ENCODE peak calls at places on chromosomes 7 and 10, in five cellular contexts. K is sigmoid colon, Z is HCT116, B is testis, L is transverse colon. Y is an unnamed sample.

GRCh38 chr10:97517778-97518561 is 19.2 kb downstream of the UBTD1 start:
- DNase-seq in L (no peak), Z (peak; percentile 27), K (no peak), B (no peak), Y (peak; percentile 61)

GRCh38 chr10:124491105-124491504 is 29.5 kb downstream of the LHPP start:
- DNase-seq in B (no peak), K (no peak), Z (no peak), L (no peak), Y (peak; percentile 36)

GRCh38 chr7:157428554-157428945 is 91.7 kb downstream of the DNAJB6 start:
- DNase-seq in Z (no peak), K (peak; percentile 40), B (no peak), L (no peak), Y (peak; percentile 71)

GRCh38 chr7:44971991-44972441 is 6.8 kb downstream of the MYO1G start:
- DNase-seq in K (peak; percentile 20), Z (no peak), B (no peak), L (no peak), Y (no peak)

GRCh38 chr10:486668-487067 is 202.8 kb downstream of the DIP2C start:
- DNase-seq in L (no peak), B (no peak), Z (no peak), K (no peak), Y (peak; percentile 76)

GRCh38 chr7:101838837-101839483 is 21.5 kb downstream of the CUX1 start:
- DNase-seq in L (no peak), K (peak; percentile 20), B (no peak), Z (no peak), Y (no peak)

GRCh38 chr7:27777662-27778061 is 37.7 kb downstream of the TAX1BP1 start:
- DNase-seq in B (no peak), Z (no peak), L (no peak), K (no peak), Y (no peak)

GRCh38 chr10:24375510-24375909 is 166.6 kb downstream of the KIAA1217 start:
- DNase-seq in L (no peak), B (no peak), K (no peak), Z (no peak), Y (no peak)

GRCh38 chr7:99794585-99795502 is 10.9 kb upstream of the CYP3A4 start:
- DNase-seq in Z (no peak), L (no peak), B (peak; percentile 55), K (no peak), Y (no peak)

GRCh38 chr10:29710128-29710527 is 75.4 kb upstream of the SVIL start:
- DNase-seq in B (no peak), Z (no peak), L (no peak), K (no peak), Y (no peak)

GRCh38 chr10:104268691-104269645 is at the start of gene GSTO2:
- DNase-seq in K (peak; percentile 100), Z (peak; percentile 99), B (peak; percentile 100), L (peak; percentile 99), Y (peak; percentile 100)
- TF ChIP-seq POLR2A in K (peak; percentile 71), Z (peak; percentile 94), B (peak; percentile 67), L (peak; percentile 86), Y (peak; percentile 75)

GRCh38 chr7:103343332-103343731 is 1.2 kb downstream of the DNAJC2 start:
- DNase-seq in K (no peak), L (no peak), B (no peak), Z (no peak), Y (no peak)

GRCh38 chr7:103341466-103341865 is 3.1 kb downstream of the DNAJC2 start:
- DNase-seq in B (no peak), L (no peak), Z (no peak), K (no peak), Y (no peak)

GRCh38 chr7:103347507-103348267 is at the start of gene PSMC2:
- DNase-seq in L (peak; percentile 82), B (peak; percentile 92), Z (peak; percentile 94), K (peak; percentile 86), Y (peak; percentile 86)

GRCh38 chr7:103343758-103344452 is 662 bp downstream of the DNAJC2 start:
- DNase-seq in B (peak; percentile 34), Z (no peak), L (peak; percentile 36), K (peak; percentile 67), Y (peak; percentile 79)

GRCh38 chr7:103344453-103345149 is at the start of gene DNAJC2:
- DNase-seq in Z (peak; percentile 90), K (peak; percentile 94), L (peak; percentile 90), B (peak; percentile 95), Y (peak; percentile 94)
- TF ChIP-seq POLR2A in Z (peak; percentile 59), K (no peak), L (peak; percentile 75), B (no peak), Y (no peak)

GRCh38 chr7:141549582-141549981 is 1.6 kb upstream of the AGK start:
- DNase-seq in K (no peak), B (no peak), L (no peak), Z (no peak), Y (no peak)

GRCh38 chr7:141551773-141552162 is 558 bp downstream of the AGK start:
- DNase-seq in L (no peak), Z (no peak), K (no peak), B (no peak), Y (no peak)

GRCh38 chr7:141550694-141551079 is 523 bp upstream of the AGK start:
- DNase-seq in K (no peak), Z (no peak), B (peak; percentile 27), L (no peak), Y (no peak)

GRCh38 chr7:141551080-141551772 is at the start of gene AGK:
- DNase-seq in B (peak; percentile 76), Z (peak; percentile 52), L (peak; percentile 69), K (peak; percentile 81), Y (peak; percentile 93)
- TF ChIP-seq POLR2A in B (no peak), Z (peak; percentile 86), L (peak; percentile 14), K (no peak), Y (no peak)

GRCh38 chr7:29190349-29191045 is 4.1 kb upstream of the CHN2 start:
- DNase-seq in K (no peak), Z (no peak), B (no peak), L (no peak), Y (no peak)
- TF ChIP-seq POLR2A in K (no peak), Z (no peak), B (no peak), L (no peak), Y (no peak)

DNA sequence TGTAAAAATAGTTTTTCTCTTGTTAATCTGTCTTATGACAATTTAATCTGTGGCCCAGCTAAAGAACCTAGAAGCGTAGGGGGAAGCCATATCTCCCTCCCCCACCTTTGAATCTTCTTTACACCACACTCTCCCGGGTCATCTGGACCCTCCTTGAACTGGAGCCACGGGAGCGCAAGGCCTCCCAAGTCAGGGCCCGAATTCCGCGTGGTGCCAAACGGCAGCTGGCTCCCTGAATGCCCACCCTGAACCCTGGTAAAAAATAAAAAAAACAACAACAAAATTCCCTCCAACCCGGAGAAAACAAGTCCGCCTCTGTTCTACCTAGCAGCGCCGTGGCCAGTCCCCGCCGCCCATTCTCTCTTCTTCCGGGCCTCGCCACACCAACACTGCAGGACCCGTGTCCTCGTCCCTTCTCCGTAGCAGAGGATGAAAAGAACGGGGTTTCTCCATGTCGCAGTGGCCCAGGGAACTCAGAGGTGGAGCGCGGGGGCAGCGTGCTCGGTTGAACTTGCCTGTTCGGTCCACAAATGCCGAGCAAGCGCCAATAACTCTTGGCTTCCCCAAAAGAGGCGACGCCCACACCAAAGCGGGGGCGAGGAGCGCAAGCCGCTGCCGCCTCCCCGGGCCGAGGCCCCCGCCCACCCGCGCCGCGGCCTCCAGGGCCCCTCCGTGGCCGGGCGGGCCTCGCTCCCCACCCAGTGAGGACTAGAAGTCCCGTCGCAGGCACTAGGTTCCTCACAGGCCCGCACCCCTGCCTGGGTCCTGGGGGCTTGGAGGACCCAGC is 15.1 kb upstream of the FKBP9 start:
- DNase-seq in L (peak; percentile 69), K (peak; percentile 84), Z (no peak), B (peak; percentile 69), Y (peak; percentile 92)
- TF ChIP-seq POLR2A in L (no peak), K (no peak), Z (no peak), B (no peak), Y (no peak)

Y was measured in spleen.